ENCODE peak calls at places on chromosomes 6 and 20, in nine cellular contexts. One of them, this sample, is unnamed.

GRCh38 chr20:2109425-2110210 is 8.0 kb downstream of the STK35 start:
- DNase-seq in esophagus squamous epithelium: no peak
- DNase-seq in stomach: peak; percentile 56
- DNase-seq in HFFc6: no peak
- DNase-seq in fibroblast of the aortic adventitia: peak; percentile 34
- DNase-seq in dorsolateral prefrontal cortex: no peak
- DNase-seq in endothelial cell: no peak
- DNase-seq in psoas muscle: peak; percentile 31
- DNase-seq in AG10803: no peak
- DNase-seq in this sample: peak; percentile 66

GRCh38 chr6:113586413-113586812 is 270.7 kb upstream of the MARCKS start:
- DNase-seq in fibroblast of the aortic adventitia: peak; percentile 79
- DNase-seq in stomach: no peak
- DNase-seq in psoas muscle: no peak
- DNase-seq in AG10803: peak; percentile 89
- DNase-seq in dorsolateral prefrontal cortex: no peak
- DNase-seq in HFFc6: peak; percentile 62
- DNase-seq in endothelial cell: no peak
- DNase-seq in esophagus squamous epithelium: no peak
- DNase-seq in this sample: no peak

GRCh38 chr6:41039060-41039998 is at the start of gene UNC5CL:
- DNase-seq in psoas muscle: no peak
- DNase-seq in HFFc6: peak; percentile 31
- DNase-seq in fibroblast of the aortic adventitia: peak; percentile 12
- DNase-seq in AG10803: peak; percentile 15
- DNase-seq in esophagus squamous epithelium: no peak
- DNase-seq in dorsolateral prefrontal cortex: no peak
- DNase-seq in stomach: peak; percentile 78
- DNase-seq in endothelial cell: peak; percentile 63
- DNase-seq in this sample: peak; percentile 80

GRCh38 chr6:77607004-77607403 is 45.8 kb upstream of the MEI4 start:
- DNase-seq in AG10803: no peak
- DNase-seq in fibroblast of the aortic adventitia: no peak
- DNase-seq in dorsolateral prefrontal cortex: no peak
- DNase-seq in psoas muscle: no peak
- DNase-seq in HFFc6: no peak
- DNase-seq in esophagus squamous epithelium: no peak
- DNase-seq in stomach: no peak
- DNase-seq in endothelial cell: no peak
- DNase-seq in this sample: no peak

GRCh38 chr20:49447946-49448809 is 34.3 kb downstream of the KCNB1 start:
- DNase-seq in psoas muscle: peak; percentile 62
- DNase-seq in endothelial cell: no peak
- DNase-seq in esophagus squamous epithelium: no peak
- DNase-seq in fibroblast of the aortic adventitia: peak; percentile 89
- DNase-seq in stomach: no peak
- DNase-seq in AG10803: peak; percentile 5
- DNase-seq in dorsolateral prefrontal cortex: no peak
- DNase-seq in HFFc6: no peak
- DNase-seq in this sample: no peak

GRCh38 chr20:46580613-46581012 is 30.2 kb upstream of the OCSTAMP start:
- DNase-seq in AG10803: no peak
- DNase-seq in stomach: no peak
- DNase-seq in fibroblast of the aortic adventitia: no peak
- DNase-seq in dorsolateral prefrontal cortex: no peak
- DNase-seq in esophagus squamous epithelium: no peak
- DNase-seq in psoas muscle: no peak
- DNase-seq in HFFc6: no peak
- DNase-seq in endothelial cell: no peak
- DNase-seq in this sample: no peak

GRCh38 chr6:106005013-106005412 is 81.1 kb upstream of the PRDM1 start:
- DNase-seq in fibroblast of the aortic adventitia: peak; percentile 62
- DNase-seq in psoas muscle: no peak
- DNase-seq in endothelial cell: no peak
- DNase-seq in HFFc6: no peak
- DNase-seq in esophagus squamous epithelium: no peak
- DNase-seq in stomach: no peak
- DNase-seq in AG10803: peak; percentile 54
- DNase-seq in dorsolateral prefrontal cortex: no peak
- DNase-seq in this sample: no peak

GRCh38 chr6:27829453-27830211 is 82.6 kb downstream of the OR2B2 start:
- DNase-seq in AG10803: no peak
- DNase-seq in psoas muscle: no peak
- DNase-seq in HFFc6: no peak
- DNase-seq in endothelial cell: no peak
- DNase-seq in stomach: no peak
- DNase-seq in fibroblast of the aortic adventitia: no peak
- DNase-seq in dorsolateral prefrontal cortex: no peak
- DNase-seq in esophagus squamous epithelium: no peak
- DNase-seq in this sample: no peak

GRCh38 chr6:157466340-157466643 is 85.3 kb downstream of the ZDHHC14 start:
- DNase-seq in psoas muscle: no peak
- DNase-seq in stomach: no peak
- DNase-seq in AG10803: no peak
- DNase-seq in endothelial cell: no peak
- DNase-seq in fibroblast of the aortic adventitia: no peak
- DNase-seq in esophagus squamous epithelium: no peak
- DNase-seq in dorsolateral prefrontal cortex: no peak
- DNase-seq in HFFc6: no peak
- DNase-seq in this sample: no peak

GRCh38 chr6:113634352-113635163 is 222.6 kb upstream of the MARCKS start:
- DNase-seq in AG10803: peak; percentile 90
- DNase-seq in dorsolateral prefrontal cortex: no peak
- DNase-seq in psoas muscle: no peak
- DNase-seq in fibroblast of the aortic adventitia: peak; percentile 80
- DNase-seq in esophagus squamous epithelium: no peak
- DNase-seq in HFFc6: peak; percentile 13
- DNase-seq in endothelial cell: no peak
- DNase-seq in stomach: no peak
- DNase-seq in this sample: no peak

GRCh38 chr6:168988801-168989200 is 264.8 kb downstream of the THBS2 start:
- DNase-seq in esophagus squamous epithelium: no peak
- DNase-seq in dorsolateral prefrontal cortex: no peak
- DNase-seq in fibroblast of the aortic adventitia: peak; percentile 87
- DNase-seq in AG10803: peak; percentile 54
- DNase-seq in psoas muscle: no peak
- DNase-seq in HFFc6: no peak
- DNase-seq in endothelial cell: no peak
- DNase-seq in stomach: no peak
- DNase-seq in this sample: peak; percentile 20

GRCh38 chr6:72761767-72762166 is 139.9 kb downstream of the KCNQ5 start:
- DNase-seq in AG10803: no peak
- DNase-seq in fibroblast of the aortic adventitia: no peak
- DNase-seq in dorsolateral prefrontal cortex: no peak
- DNase-seq in psoas muscle: no peak
- DNase-seq in HFFc6: no peak
- DNase-seq in endothelial cell: no peak
- DNase-seq in esophagus squamous epithelium: no peak
- DNase-seq in stomach: no peak
- DNase-seq in this sample: no peak

GRCh38 chr6:158642805-158643489 is 1.6 kb downstream of the DYNLT1 start:
- DNase-seq in AG10803: no peak
- DNase-seq in psoas muscle: no peak
- DNase-seq in dorsolateral prefrontal cortex: no peak
- DNase-seq in stomach: peak; percentile 19
- DNase-seq in fibroblast of the aortic adventitia: peak; percentile 35
- DNase-seq in endothelial cell: no peak
- DNase-seq in esophagus squamous epithelium: no peak
- DNase-seq in HFFc6: no peak
- DNase-seq in this sample: peak; percentile 0

GRCh38 chr20:37236462-37236861 is 25.2 kb downstream of the GHRH start:
- DNase-seq in fibroblast of the aortic adventitia: no peak
- DNase-seq in stomach: no peak
- DNase-seq in HFFc6: no peak
- DNase-seq in esophagus squamous epithelium: no peak
- DNase-seq in dorsolateral prefrontal cortex: no peak
- DNase-seq in psoas muscle: no peak
- DNase-seq in AG10803: no peak
- DNase-seq in endothelial cell: no peak
- DNase-seq in this sample: no peak

GRCh38 chr6:46128476-46128875 is 1.3 kb upstream of the ENPP4 start:
- DNase-seq in stomach: no peak
- DNase-seq in dorsolateral prefrontal cortex: no peak
- DNase-seq in fibroblast of the aortic adventitia: no peak
- DNase-seq in HFFc6: no peak
- DNase-seq in endothelial cell: no peak
- DNase-seq in psoas muscle: no peak
- DNase-seq in esophagus squamous epithelium: no peak
- DNase-seq in AG10803: no peak
- DNase-seq in this sample: no peak

GRCh38 chr6:39453236-39453635 is 130.7 kb upstream of the KCNK16 start:
- DNase-seq in esophagus squamous epithelium: no peak
- DNase-seq in psoas muscle: no peak
- DNase-seq in HFFc6: no peak
- DNase-seq in endothelial cell: no peak
- DNase-seq in dorsolateral prefrontal cortex: no peak
- DNase-seq in stomach: no peak
- DNase-seq in AG10803: peak; percentile 30
- DNase-seq in fibroblast of the aortic adventitia: peak; percentile 41
- DNase-seq in this sample: no peak

GRCh38 chr6:83536034-83536646 is 23.8 kb downstream of the PRSS35 start:
- DNase-seq in esophagus squamous epithelium: no peak
- DNase-seq in HFFc6: peak; percentile 33
- DNase-seq in dorsolateral prefrontal cortex: no peak
- DNase-seq in fibroblast of the aortic adventitia: peak; percentile 72
- DNase-seq in endothelial cell: peak; percentile 65
- DNase-seq in stomach: peak; percentile 58
- DNase-seq in psoas muscle: no peak
- DNase-seq in AG10803: peak; percentile 49
- DNase-seq in this sample: no peak
- TF ChIP-seq CTCF in esophagus squamous epithelium: peak; percentile 39
- TF ChIP-seq CTCF in HFFc6: peak; percentile 98
- TF ChIP-seq CTCF in dorsolateral prefrontal cortex: peak; percentile 57
- TF ChIP-seq CTCF in fibroblast of the aortic adventitia: peak; percentile 80
- TF ChIP-seq CTCF in endothelial cell: peak; percentile 90
- TF ChIP-seq CTCF in stomach: no peak
- TF ChIP-seq CTCF in psoas muscle: peak; percentile 41
- TF ChIP-seq CTCF in AG10803: peak; percentile 81
- TF ChIP-seq CTCF in this sample: peak; percentile 50

GRCh38 chr20:58710481-58711265 is 18.1 kb downstream of the NPEPL1 start:
- DNase-seq in esophagus squamous epithelium: no peak
- DNase-seq in stomach: no peak
- DNase-seq in psoas muscle: no peak
- DNase-seq in fibroblast of the aortic adventitia: no peak
- DNase-seq in endothelial cell: peak; percentile 2
- DNase-seq in dorsolateral prefrontal cortex: peak; percentile 27
- DNase-seq in HFFc6: no peak
- DNase-seq in AG10803: no peak
- DNase-seq in this sample: peak; percentile 17
- TF ChIP-seq CTCF in esophagus squamous epithelium: no peak
- TF ChIP-seq CTCF in stomach: no peak
- TF ChIP-seq CTCF in psoas muscle: no peak
- TF ChIP-seq CTCF in fibroblast of the aortic adventitia: no peak
- TF ChIP-seq CTCF in endothelial cell: no peak
- TF ChIP-seq CTCF in dorsolateral prefrontal cortex: no peak
- TF ChIP-seq CTCF in HFFc6: no peak
- TF ChIP-seq CTCF in AG10803: no peak
- TF ChIP-seq CTCF in this sample: no peak

DNA sequence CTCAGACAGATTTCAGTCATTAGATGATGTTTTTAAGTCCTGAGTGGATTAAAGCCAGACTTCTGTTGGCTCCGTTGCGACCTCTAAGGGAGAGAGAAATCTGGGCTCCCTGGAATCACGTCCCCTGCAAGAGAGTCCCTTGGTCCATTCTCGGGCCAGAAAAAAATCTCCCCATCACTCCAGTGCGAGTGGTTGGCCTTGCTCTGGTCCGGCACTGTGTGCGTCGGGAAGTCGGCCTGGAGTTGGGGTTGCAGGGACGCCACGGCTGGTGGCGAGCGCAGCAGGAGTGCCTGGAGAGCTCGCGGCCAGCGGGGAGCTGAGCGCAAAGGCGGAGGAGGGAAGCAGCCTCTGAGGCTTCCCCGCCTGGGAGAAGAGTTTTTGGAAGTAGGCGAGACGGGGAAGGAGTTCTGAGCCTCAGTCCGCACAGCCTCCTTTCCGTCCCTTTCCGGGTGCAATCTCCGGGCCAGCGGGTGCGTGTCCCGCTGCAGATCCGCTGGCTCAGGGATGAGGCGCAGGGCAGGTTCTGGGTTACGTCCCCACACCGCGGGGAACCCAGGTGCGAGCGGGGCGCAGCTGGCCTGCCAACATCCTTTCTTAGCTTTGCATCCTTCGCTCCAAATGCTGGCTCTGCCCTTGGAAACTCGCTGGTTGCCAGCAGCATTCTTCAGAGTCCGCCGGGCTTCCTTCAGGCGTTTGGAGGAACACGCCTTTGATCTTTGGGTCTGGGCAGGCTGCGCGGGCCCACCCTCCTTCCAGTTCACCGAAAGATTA is 6.8 kb downstream of the TCF21 start:
- DNase-seq in stomach: no peak
- DNase-seq in dorsolateral prefrontal cortex: no peak
- DNase-seq in endothelial cell: peak; percentile 29
- DNase-seq in esophagus squamous epithelium: no peak
- DNase-seq in fibroblast of the aortic adventitia: peak; percentile 48
- DNase-seq in psoas muscle: peak; percentile 40
- DNase-seq in AG10803: peak; percentile 38
- DNase-seq in HFFc6: no peak
- DNase-seq in this sample: peak; percentile 43
- TF ChIP-seq CTCF in stomach: no peak
- TF ChIP-seq CTCF in dorsolateral prefrontal cortex: no peak
- TF ChIP-seq CTCF in endothelial cell: no peak
- TF ChIP-seq CTCF in esophagus squamous epithelium: no peak
- TF ChIP-seq CTCF in fibroblast of the aortic adventitia: peak; percentile 22
- TF ChIP-seq CTCF in psoas muscle: no peak
- TF ChIP-seq CTCF in AG10803: peak; percentile 14
- TF ChIP-seq CTCF in HFFc6: no peak
- TF ChIP-seq CTCF in this sample: no peak

GRCh38 chr6:42693725-42694323 is 28.6 kb downstream of the PRPH2 start:
- DNase-seq in fibroblast of the aortic adventitia: peak; percentile 12
- DNase-seq in AG10803: peak; percentile 27
- DNase-seq in HFFc6: no peak
- DNase-seq in dorsolateral prefrontal cortex: no peak
- DNase-seq in esophagus squamous epithelium: no peak
- DNase-seq in stomach: no peak
- DNase-seq in psoas muscle: no peak
- DNase-seq in endothelial cell: no peak
- DNase-seq in this sample: no peak

GRCh38 chr6:42697268-42697655 is 25.1 kb downstream of the PRPH2 start:
- DNase-seq in psoas muscle: no peak
- DNase-seq in endothelial cell: no peak
- DNase-seq in HFFc6: no peak
- DNase-seq in stomach: no peak
- DNase-seq in fibroblast of the aortic adventitia: no peak
- DNase-seq in esophagus squamous epithelium: no peak
- DNase-seq in dorsolateral prefrontal cortex: no peak
- DNase-seq in AG10803: no peak
- DNase-seq in this sample: no peak

GRCh38 chr6:42694586-42694985 is 27.8 kb downstream of the PRPH2 start:
- DNase-seq in esophagus squamous epithelium: no peak
- DNase-seq in AG10803: peak; percentile 94
- DNase-seq in endothelial cell: no peak
- DNase-seq in dorsolateral prefrontal cortex: no peak
- DNase-seq in fibroblast of the aortic adventitia: peak; percentile 92
- DNase-seq in stomach: no peak
- DNase-seq in psoas muscle: no peak
- DNase-seq in HFFc6: peak; percentile 81
- DNase-seq in this sample: no peak

GRCh38 chr6:42698217-42698616 is 24.2 kb downstream of the PRPH2 start:
- DNase-seq in dorsolateral prefrontal cortex: no peak
- DNase-seq in endothelial cell: no peak
- DNase-seq in AG10803: no peak
- DNase-seq in psoas muscle: no peak
- DNase-seq in fibroblast of the aortic adventitia: no peak
- DNase-seq in HFFc6: no peak
- DNase-seq in esophagus squamous epithelium: no peak
- DNase-seq in stomach: no peak
- DNase-seq in this sample: no peak

GRCh38 chr6:42696526-42697267 is 25.7 kb downstream of the PRPH2 start:
- DNase-seq in stomach: no peak
- DNase-seq in endothelial cell: no peak
- DNase-seq in dorsolateral prefrontal cortex: no peak
- DNase-seq in psoas muscle: no peak
- DNase-seq in HFFc6: peak; percentile 67
- DNase-seq in esophagus squamous epithelium: no peak
- DNase-seq in fibroblast of the aortic adventitia: peak; percentile 90
- DNase-seq in AG10803: peak; percentile 91
- DNase-seq in this sample: no peak
- TF ChIP-seq CTCF in stomach: no peak
- TF ChIP-seq CTCF in endothelial cell: no peak
- TF ChIP-seq CTCF in dorsolateral prefrontal cortex: no peak
- TF ChIP-seq CTCF in psoas muscle: no peak
- TF ChIP-seq CTCF in HFFc6: no peak
- TF ChIP-seq CTCF in esophagus squamous epithelium: no peak
- TF ChIP-seq CTCF in fibroblast of the aortic adventitia: no peak
- TF ChIP-seq CTCF in AG10803: no peak
- TF ChIP-seq CTCF in this sample: no peak

This sample was measured in mucosa of descending colon.